ENCODE peak calls at places on chromosomes 6 and 20, in ten cellular contexts. R, M, A, U, F, Y, W, Z, P and L are unnamed samples.

GRCh38 chr6:147219463-147219862 is 15.2 kb downstream of the STXBP5 start:
- DNase-seq in P (no peak), R (no peak), F (no peak), Z (no peak), U (no peak), W (no peak), A (no peak), Y (no peak), M (no peak), L (no peak)

GRCh38 chr6:41638002-41638800 is at the start of gene MDFI:
- DNase-seq in U (no peak), P (no peak), M (no peak), Z (no peak), R (no peak), Y (no peak), A (no peak), W (no peak), F (no peak), L (no peak)

GRCh38 chr6:36120539-36120938 is 9.8 kb upstream of the MAPK13 start:
- DNase-seq in Y (no peak), R (no peak), P (peak; percentile 35), W (no peak), M (peak; percentile 72), F (peak; percentile 81), A (no peak), Z (no peak), U (peak; percentile 84), L (peak; percentile 75)

GRCh38 chr6:52551483-52552277 is 25.2 kb downstream of the TRAM2 start:
- DNase-seq in F (no peak), M (peak; percentile 66), P (no peak), Z (no peak), Y (no peak), W (peak; percentile 85), R (no peak), U (no peak), A (peak; percentile 84), L (no peak)

GRCh38 chr6:138920906-138921305 is 67.1 kb downstream of the REPS1 start:
- DNase-seq in M (no peak), R (no peak), U (no peak), F (no peak), P (no peak), Z (no peak), Y (no peak), W (no peak), A (no peak), L (no peak)

GRCh38 chr6:15551798-15552197 is 111.0 kb downstream of the DTNBP1 start:
- DNase-seq in F (peak; percentile 64), W (peak; percentile 21), R (no peak), Z (no peak), M (no peak), Y (no peak), U (no peak), P (no peak), A (no peak), L (peak; percentile 28)

GRCh38 chr20:2596673-2597279 is 55.7 kb upstream of the NOP56 start:
- DNase-seq in Z (no peak), A (no peak), P (no peak), W (no peak), M (no peak), U (no peak), Y (no peak), R (no peak), F (no peak), L (no peak)

GRCh38 chr6:144528605-144529425 is 243.7 kb downstream of the UTRN start:
- DNase-seq in A (peak; percentile 22), Y (no peak), U (no peak), F (no peak), M (no peak), P (no peak), R (peak; percentile 39), W (peak; percentile 12), Z (no peak), L (no peak)

GRCh38 chr6:140857734-140858380 is 1274.9 kb upstream of the GJE1 start:
- DNase-seq in R (peak; percentile 82), U (no peak), M (no peak), Z (peak; percentile 55), F (no peak), W (no peak), A (peak; percentile 56), P (no peak), Y (peak; percentile 64), L (no peak)

GRCh38 chr6:137451926-137452325 is 42.3 kb downstream of the OLIG3 start:
- DNase-seq in F (no peak), M (no peak), W (no peak), P (no peak), R (no peak), Z (no peak), A (peak; percentile 19), Y (no peak), U (no peak), L (no peak)

GRCh38 chr6:37818536-37819176 is 871 bp upstream of the ZFAND3 start:
- DNase-seq in A (peak; percentile 97), Z (no peak), R (peak; percentile 99), W (peak; percentile 99), P (peak; percentile 83), U (no peak), F (peak; percentile 97), Y (peak; percentile 48), M (peak; percentile 97), L (peak; percentile 95)

GRCh38 chr6:44811456-44811855 is 423.9 kb downstream of the CDC5L start:
- DNase-seq in F (no peak), Y (no peak), M (no peak), R (no peak), U (no peak), A (no peak), P (no peak), Z (no peak), W (no peak), L (no peak)

GRCh38 chr6:62516287-62517152 is 230.5 kb upstream of the KHDRBS2 start:
- DNase-seq in A (no peak), P (no peak), Z (no peak), F (no peak), U (no peak), R (peak; percentile 49), Y (no peak), W (no peak), M (no peak), L (peak; percentile 10)

GRCh38 chr6:45420083-45420908 is 42.6 kb upstream of the SUPT3H start:
- DNase-seq in Y (no peak), P (no peak), R (no peak), U (peak; percentile 36), Z (no peak), W (no peak), F (peak; percentile 6), M (peak; percentile 29), A (no peak), L (no peak)